ENCODE peak calls at places on chromosomes 12 and 14, in ten cellular contexts. M is cardiac fibroblast, U is uterus, P is OCI-LY7, V is astrocyte of the spinal cord, O is heart left ventricle, E is lower lobe of right lung, J is cardiac muscle cell, K is PC-3, Z is heart right ventricle. D is an unnamed sample.

GRCh38 chr14:69346710-69347109 is 51.4 kb downstream of the ERH start:
- DNase-seq in M (peak), U (no peak), P (no peak), V (no peak), O (no peak), E (no peak), J (peak), K (peak), Z (peak), D (no peak)

GRCh38 chr14:96040836-96041371 is 1.7 kb downstream of the C14orf132 start:
- DNase-seq in M (no peak), U (no peak), P (no peak), V (no peak), O (no peak), E (no peak), J (no peak), K (no peak), Z (no peak), D (no peak)

GRCh38 chr14:100332797-100333196 is 9.7 kb downstream of the SLC25A47 start:
- DNase-seq in M (no peak), U (no peak), P (peak), V (no peak), O (no peak), E (peak), J (no peak), K (no peak), Z (no peak), D (no peak)

GRCh38 chr12:123512838-123513665 is 20.5 kb downstream of the RILPL1 start:
- DNase-seq in M (no peak), U (no peak), P (peak), V (no peak), O (no peak), E (peak), J (peak), K (no peak), Z (no peak), D (no peak)

GRCh38 chr14:29216316-29216715 is 449.7 kb downstream of the FOXG1 start:
- DNase-seq in M (no peak), U (no peak), P (no peak), V (no peak), O (no peak), E (no peak), J (no peak), K (no peak), Z (no peak), D (no peak)

GRCh38 chr14:81991998-81992397 is 458.3 kb upstream of the SEL1L start:
- DNase-seq in M (no peak), U (no peak), P (peak), V (no peak), O (no peak), E (no peak), J (no peak), K (peak), Z (no peak), D (no peak)

GRCh38 chr12:46983959-46984833 is 95.2 kb upstream of the PCED1B start:
- DNase-seq in M (peak), U (no peak), P (peak), V (peak), O (no peak), E (no peak), J (peak), K (peak), Z (no peak), D (no peak)

GRCh38 chr12:32217354-32218310 is 111.0 kb downstream of the BICD1 start:
- DNase-seq in M (peak), U (no peak), P (peak), V (peak), O (no peak), E (peak), J (no peak), K (peak), Z (no peak), D (peak)

GRCh38 chr14:57205953-57206352 is 62.8 kb downstream of the EXOC5 start:
- DNase-seq in M (no peak), U (no peak), P (no peak), V (no peak), O (no peak), E (no peak), J (no peak), K (no peak), Z (no peak), D (no peak)

DNA sequence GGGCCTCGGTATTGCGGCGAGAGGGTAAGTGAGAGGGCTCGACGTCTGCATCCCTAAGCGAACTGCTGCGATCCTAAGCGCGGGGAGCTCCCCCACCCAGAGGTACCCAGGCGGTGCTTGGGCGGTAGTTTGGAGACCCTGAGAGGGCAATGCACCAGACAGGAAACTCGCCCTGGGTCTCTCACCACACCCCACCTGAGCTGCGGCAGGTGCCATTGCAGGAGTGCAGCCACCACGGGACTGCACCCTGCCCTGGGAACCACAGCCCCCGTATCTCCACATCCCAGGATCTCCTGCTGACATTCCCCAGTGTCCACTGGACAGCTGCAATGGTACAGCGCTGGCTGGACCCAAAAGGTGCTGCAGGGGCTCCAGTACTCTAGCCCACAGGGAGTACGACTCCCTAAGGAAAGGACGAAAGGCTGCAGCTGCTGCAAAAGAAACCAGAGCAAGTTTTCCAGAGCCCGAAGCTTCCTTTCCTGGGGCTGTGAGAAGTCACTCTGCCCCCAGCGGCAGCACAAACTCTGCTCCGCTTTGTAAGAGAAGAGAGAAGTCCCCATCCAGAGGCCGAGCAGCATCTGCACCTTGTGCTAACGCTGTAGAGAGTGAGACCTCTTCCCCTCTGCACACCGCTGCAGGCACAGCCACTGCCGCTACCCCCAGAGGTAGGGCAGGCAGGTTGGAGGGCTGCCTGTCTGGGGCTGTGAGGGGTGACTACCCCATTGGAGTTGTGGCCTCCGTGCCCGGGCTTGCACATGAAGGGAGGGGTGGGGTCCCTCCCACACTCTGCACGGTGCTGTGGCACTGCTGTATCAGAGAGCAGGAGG is 31.1 kb upstream of the MON2 start:
- DNase-seq in M (peak), U (peak), P (peak), V (peak), O (peak), E (peak), J (peak), K (peak), Z (peak), D (no peak)
- H3K4me3 ChIP-seq in M (peak), U (peak), P (peak), V (peak), O (peak), E (peak), J (peak), K (peak), Z (peak), D (peak)

GRCh38 chr14:101705733-101706508 is 55.6 kb upstream of the PPP2R5C start:
- DNase-seq in M (peak), U (no peak), P (no peak), V (peak), O (peak), E (peak), J (peak), K (peak), Z (peak), D (no peak)

GRCh38 chr14:101708853-101709532 is 52.5 kb upstream of the PPP2R5C start:
- DNase-seq in M (no peak), U (no peak), P (no peak), V (no peak), O (no peak), E (no peak), J (no peak), K (no peak), Z (no peak), D (no peak)

GRCh38 chr14:101707863-101708620 is 53.5 kb upstream of the PPP2R5C start:
- DNase-seq in M (no peak), U (no peak), P (no peak), V (no peak), O (no peak), E (no peak), J (no peak), K (no peak), Z (no peak), D (no peak)

GRCh38 chr14:101706509-101707284 is 54.8 kb upstream of the PPP2R5C start:
- DNase-seq in M (no peak), U (no peak), P (no peak), V (no peak), O (no peak), E (no peak), J (no peak), K (no peak), Z (no peak), D (no peak)

DNA sequence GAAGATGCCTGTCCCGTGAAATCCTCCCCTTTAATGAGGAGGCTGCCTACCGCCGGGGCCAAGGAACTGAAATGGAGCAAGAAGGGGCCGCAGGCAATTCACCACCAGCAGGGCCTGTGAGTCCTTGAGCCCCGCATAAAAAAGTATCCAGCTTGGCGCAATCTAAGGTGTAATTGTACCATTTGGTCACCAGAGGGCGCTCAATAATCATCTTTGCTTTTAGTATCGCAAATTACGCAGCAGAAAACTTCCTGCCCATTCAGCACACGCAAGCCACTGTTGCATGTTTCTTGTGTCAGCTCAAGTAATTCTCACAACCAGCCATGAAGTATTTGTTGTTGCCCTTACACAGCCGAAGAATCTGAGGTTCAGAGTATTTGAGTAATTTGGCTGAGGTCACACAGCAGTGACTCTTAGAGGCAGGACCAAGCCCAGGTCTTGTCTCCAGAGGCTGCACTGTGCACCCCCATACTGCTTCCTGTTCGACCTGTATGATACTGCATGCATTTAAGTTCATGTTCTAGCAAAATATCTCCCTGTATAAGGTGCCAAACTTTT is 54.1 kb upstream of the PPP2R5C start:
- DNase-seq in M (peak), U (peak), P (peak), V (peak), O (peak), E (no peak), J (peak), K (peak), Z (peak), D (no peak)
- TF ChIP-seq CTCF in M (peak), U (peak), P (peak), V (peak), O (peak), E (peak), J (peak), K (peak), Z (peak), D (peak)

DNA sequence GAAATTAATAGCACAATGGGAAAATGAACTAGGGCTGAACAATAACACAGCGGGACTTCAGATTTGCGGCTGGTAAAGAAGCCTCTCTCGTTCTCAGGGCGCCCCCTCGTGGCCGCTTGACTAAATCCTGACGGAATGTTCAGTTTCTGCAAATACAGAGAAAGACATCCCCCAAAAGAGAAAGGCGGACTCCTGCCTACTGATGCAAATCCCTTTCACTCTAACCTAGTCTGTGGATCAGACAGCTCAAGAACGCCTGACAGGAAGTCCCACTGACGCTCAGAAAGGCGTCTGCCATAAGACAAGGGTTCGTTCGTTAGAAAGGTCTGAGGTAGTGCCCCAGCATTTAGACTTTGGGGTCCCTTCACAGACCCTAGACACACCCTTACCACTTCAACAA is 2.5 kb downstream of the NUAK1 start:
- DNase-seq in M (peak), U (peak), P (peak), V (peak), O (peak), E (peak), J (peak), K (peak), Z (peak), D (peak)
- H3K4me3 ChIP-seq in M (peak), U (peak), P (no peak), V (peak), O (peak), E (peak), J (peak), K (peak), Z (peak), D (peak)

GRCh38 chr14:104150201-104151027 is 12.0 kb downstream of the KIF26A start:
- DNase-seq in M (peak), U (no peak), P (no peak), V (peak), O (no peak), E (no peak), J (peak), K (no peak), Z (peak), D (peak)
- TF ChIP-seq CTCF in M (peak), U (no peak), P (no peak), V (no peak), O (no peak), E (no peak), J (peak), K (peak), Z (peak), D (peak)